ENCODE peak calls at places on chromosomes 16 and 17, in four cellular contexts. L is stimulated activated CD8-positive, alpha-beta memory T cell treated with anti-CD3 and anti-CD28 coated beads, Interleukin-15, amount 100 ng/mL, for 24 hours; C is nucleus accumbens; X is Daoy. H is an unnamed sample.

GRCh38 chr16:68992521-68992920 is 112.9 kb upstream of the HAS3 start:
- DNase-seq in L (no peak), C (no peak), X (peak; percentile 6), H (no peak)

GRCh38 chr16:57167951-57168350 is 17.9 kb downstream of the PSME3IP1 start:
- DNase-seq in L (no peak), C (no peak), X (peak; percentile 23), H (no peak)

GRCh38 chr17:30824356-30825145 is at the start of gene CRLF3:
- DNase-seq in L (peak; percentile 78), C (peak; percentile 84), X (peak; percentile 96), H (peak; percentile 81)

GRCh38 chr16:86898386-86898785 is 320.0 kb downstream of the FOXL1 start:
- DNase-seq in L (no peak), C (no peak), X (no peak), H (no peak)

GRCh38 chr17:9802294-9802693 is 10.9 kb upstream of the DHRS7C start:
- DNase-seq in L (no peak), C (no peak), X (peak; percentile 85), H (no peak)

GRCh38 chr17:80780381-80781187 is 211.1 kb upstream of the CHMP6 start:
- DNase-seq in L (no peak), C (no peak), X (no peak), H (no peak)

GRCh38 chr17:16521070-16521727 is 29.2 kb upstream of the LRRC75A start:
- DNase-seq in L (no peak), C (peak; percentile 29), X (peak; percentile 86), H (peak; percentile 14)

GRCh38 chr16:71564377-71564967 is 12.4 kb downstream of the TAT start:
- DNase-seq in L (no peak), C (no peak), X (no peak), H (no peak)

GRCh38 chr17:45645330-45645729 is 138.8 kb upstream of the CRHR1 start:
- DNase-seq in L (no peak), C (no peak), X (no peak), H (no peak)

GRCh38 chr16:85612801-85613608 is at the start of gene GSE1:
- DNase-seq in L (peak; percentile 25), C (peak; percentile 60), X (peak; percentile 90), H (peak; percentile 76)

GRCh38 chr16:52553322-52553721 is 6.4 kb upstream of the TOX3 start:
- DNase-seq in L (no peak), C (no peak), X (no peak), H (no peak)

GRCh38 chr16:14496047-14496770 is 133.9 kb downstream of the PARN start:
- DNase-seq in L (no peak), C (no peak), X (no peak), H (no peak)

GRCh38 chr16:3681206-3681605 is 26.7 kb downstream of the DNASE1 start:
- DNase-seq in L (no peak), C (peak; percentile 19), X (no peak), H (no peak)

GRCh38 chr16:1525871-1526607 is 7.4 kb upstream of the TMEM204 start:
- DNase-seq in L (no peak), C (no peak), X (no peak), H (no peak)

GRCh38 chr17:4744999-4745969 is 5.6 kb upstream of the CXCL16 start:
- DNase-seq in L (no peak), C (no peak), X (no peak), H (no peak)

GRCh38 chr16:2821483-2822157 is 4.6 kb downstream of the PRSS21 start:
- DNase-seq in L (no peak), C (no peak), X (no peak), H (no peak)

GRCh38 chr16:77680496-77680895 is 41.8 kb upstream of the NUDT7 start:
- DNase-seq in L (no peak), C (no peak), X (no peak), H (no peak)

GRCh38 chr16:50521246-50521900 is 26.8 kb upstream of the NKD1 start:
- DNase-seq in L (no peak), C (no peak), X (no peak), H (no peak)

GRCh38 chr16:20348365-20349185 is 3.9 kb downstream of the UMOD start:
- DNase-seq in L (no peak), C (no peak), X (peak; percentile 31), H (no peak)

GRCh38 chr17:2266045-2266864 is 37.3 kb downstream of the SMG6 start:
- DNase-seq in L (peak; percentile 52), C (no peak), X (no peak), H (no peak)

GRCh38 chr16:55671206-55671973 is 15.6 kb downstream of the SLC6A2 start:
- DNase-seq in L (no peak), C (no peak), X (no peak), H (no peak)

GRCh38 chr17:34633351-34633750 is 54.0 kb downstream of the TMEM132E start:
- DNase-seq in L (no peak), C (peak; percentile 25), X (peak; percentile 27), H (no peak)

GRCh38 chr17:63476494-63476856 is 386 bp upstream of the ACE start:
- DNase-seq in L (no peak), C (peak; percentile 27), X (peak; percentile 38), H (no peak)

GRCh38 chr17:71438631-71439146 is 682.1 kb upstream of the SOX9 start:
- DNase-seq in L (no peak), C (no peak), X (peak; percentile 93), H (no peak)

GRCh38 chr16:69476920-69477418 is 52.5 kb downstream of the CYB5B start:
- DNase-seq in L (no peak), C (no peak), X (peak; percentile 61), H (no peak)

GRCh38 chr16:49089533-49089932 is 192.1 kb downstream of the CBLN1 start:
- DNase-seq in L (no peak), C (no peak), X (no peak), H (no peak)

GRCh38 chr16:3760518-3760917 is 43.2 kb upstream of the TRAP1 start:
- DNase-seq in L (no peak), C (no peak), X (no peak), H (no peak)

GRCh38 chr17:27502526-27503324 is 46.5 kb downstream of the KSR1 start:
- DNase-seq in L (no peak), C (peak; percentile 22), X (peak; percentile 52), H (no peak)

GRCh38 chr17:17345294-17345597 is 42.1 kb downstream of the NT5M start:
- DNase-seq in L (no peak), C (no peak), X (no peak), H (no peak)

GRCh38 chr16:85678821-85679220 is 9.9 kb downstream of the GINS2 start:
- DNase-seq in L (no peak), C (no peak), X (no peak), H (no peak)

GRCh38 chr16:8568231-8568617 is 22.1 kb downstream of the TMEM114 start:
- DNase-seq in L (no peak), C (no peak), X (no peak), H (no peak)

GRCh38 chr17:58060596-58061191 is 22.5 kb upstream of the DYNLL2 start:
- DNase-seq in L (no peak), C (peak; percentile 51), X (peak; percentile 35), H (no peak)

GRCh38 chr16:66959645-66960177 is 1.4 kb upstream of the CES3 start:
- DNase-seq in L (no peak), C (no peak), X (no peak), H (no peak)

GRCh38 chr16:47806309-47806847 is 345.2 kb downstream of the PHKB start:
- DNase-seq in L (no peak), C (no peak), X (no peak), H (no peak)

GRCh38 chr17:71978435-71978834 is 142.4 kb upstream of the SOX9 start:
- DNase-seq in L (no peak), C (no peak), X (no peak), H (no peak)

GRCh38 chr17:75111777-75112176 is 2.0 kb downstream of the ARMC7 start:
- DNase-seq in L (no peak), C (no peak), X (no peak), H (no peak)

H was measured in NCI-H1048.